ENCODE peak calls at places on chromosomes 7 and 10, in five cellular contexts. E, W, Y, N and G are unnamed samples.

GRCh38 chr7:154903083-154903731 is 99.7 kb downstream of the PAXIP1 start:
- DNase-seq in W (no peak), N (no peak), Y (no peak), E (no peak), G (peak)

GRCh38 chr10:107059058-107059457 is 105.4 kb downstream of the SORCS1 start:
- DNase-seq in Y (no peak), W (no peak), E (no peak), N (no peak), G (no peak)

GRCh38 chr7:51273360-51273759 is 43.2 kb downstream of the COBL start:
- DNase-seq in W (no peak), N (no peak), E (no peak), Y (no peak), G (no peak)

GRCh38 chr7:85630904-85631582 is 444.2 kb upstream of the SEMA3D start:
- DNase-seq in N (no peak), W (no peak), Y (no peak), E (no peak), G (peak)

GRCh38 chr10:90998733-90999511 is 78.0 kb upstream of the ANKRD1 start:
- DNase-seq in W (no peak), N (no peak), Y (no peak), E (peak), G (no peak)

GRCh38 chr10:73456187-73456890 is 23.0 kb upstream of the MSS51 start:
- DNase-seq in E (no peak), W (no peak), N (no peak), Y (no peak), G (no peak)

GRCh38 chr10:133264455-133264854 is 12.2 kb downstream of the ADAM8 start:
- DNase-seq in E (no peak), N (no peak), W (no peak), Y (no peak), G (no peak)

GRCh38 chr10:91296471-91296870 is 76.0 kb downstream of the PCGF5 start:
- DNase-seq in N (no peak), W (no peak), E (peak), Y (no peak), G (no peak)

GRCh38 chr10:4254101-4254994 is 469.3 kb upstream of the KLF6 start:
- DNase-seq in E (peak), Y (no peak), N (no peak), W (no peak), G (no peak)

GRCh38 chr10:108902491-108903250 is 1020.6 kb downstream of the XPNPEP1 start:
- DNase-seq in E (no peak), N (no peak), W (no peak), Y (no peak), G (no peak)

GRCh38 chr7:80481196-80481884 is 30.5 kb downstream of the GNAT3 start:
- DNase-seq in N (peak), Y (no peak), E (peak), W (no peak), G (no peak)

GRCh38 chr7:82018226-82018625 is 248.4 kb upstream of the HGF start:
- DNase-seq in E (peak), W (no peak), N (no peak), Y (no peak), G (no peak)